ENCODE peak calls at places on chromosome 7, in eight cellular contexts. M is left cardiac atrium; P is astrocyte of the spinal cord; O is H9; J is chondrocyte; X is activated T-helper 1 cell treated with anti-CD3 and anti-CD28 coated beads, Interleukin-12 subunit alpha, Interleukin-12 subunit beta, Interleukin-2, Interleukin-4 antibody, amounts not matched to agents 30 ng/mL and 10 ng/mL and 1 ng/mL, durations not matched to agents 14 hours and 24 hours and 36 hours; A is hypothalamus; D is iPS-NIHi11. K is an unnamed sample.
A peak's percentile ranks its signal among the peaks of the same experiment; 100 is the strongest.

GRCh38 chr7:129122751-129123516 is 21.6 kb upstream of the TSPAN33 start:
- DNase-seq in J (no peak), X (peak; percentile 14), O (no peak), P (no peak), M (no peak), D (no peak), A (peak; percentile 4), K (no peak)

GRCh38 chr7:149013876-149014275 is 14.4 kb downstream of the PDIA4 start:
- DNase-seq in A (no peak), P (no peak), D (no peak), J (no peak), M (no peak), O (no peak), X (no peak), K (no peak)

GRCh38 chr7:47830015-47830414 is 118.3 kb downstream of the PKD1L1 start:
- DNase-seq in J (no peak), M (no peak), X (no peak), O (no peak), A (no peak), P (no peak), D (no peak), K (no peak)

GRCh38 chr7:44287488-44288380 is 37.7 kb downstream of the CAMK2B start:
- DNase-seq in O (peak; percentile 24), J (peak; percentile 68), M (peak; percentile 7), D (no peak), A (no peak), X (no peak), P (no peak), K (peak; percentile 26)

GRCh38 chr7:82506702-82507101 is 63.1 kb upstream of the CACNA2D1 start:
- DNase-seq in X (no peak), D (no peak), J (no peak), A (no peak), P (no peak), O (peak; percentile 33), M (peak; percentile 56), K (peak; percentile 72)

GRCh38 chr7:6256709-6257535 is 15.5 kb downstream of the CYTH3 start:
- DNase-seq in X (no peak), J (no peak), D (no peak), O (no peak), P (peak; percentile 83), M (peak; percentile 63), A (no peak), K (no peak)

GRCh38 chr7:132207211-132207610 is 369.1 kb downstream of the PLXNA4 start:
- DNase-seq in X (no peak), M (peak; percentile 41), A (no peak), J (no peak), O (no peak), P (no peak), D (no peak), K (no peak)

GRCh38 chr7:115827305-115828045 is 203.1 kb downstream of the TFEC start:
- DNase-seq in P (no peak), D (no peak), A (no peak), J (no peak), O (no peak), X (no peak), M (no peak), K (no peak)

GRCh38 chr7:101377189-101377736 is 14.6 kb downstream of the COL26A1 start:
- DNase-seq in J (no peak), D (no peak), A (no peak), M (no peak), P (no peak), O (no peak), X (no peak), K (no peak)

GRCh38 chr7:100044719-100045118 is 4.9 kb upstream of the ZSCAN21 start:
- DNase-seq in J (no peak), P (no peak), D (peak; percentile 26), X (no peak), M (no peak), O (no peak), A (no peak), K (no peak)

GRCh38 chr7:128310499-128310898 is 33.2 kb downstream of the RBM28 start:
- DNase-seq in A (no peak), P (no peak), O (no peak), X (no peak), M (no peak), J (no peak), D (no peak), K (no peak)

GRCh38 chr7:157652161-157652953 is 315.6 kb downstream of the DNAJB6 start:
- DNase-seq in P (no peak), O (no peak), M (no peak), X (no peak), D (no peak), J (peak; percentile 84), A (no peak), K (no peak)

GRCh38 chr7:122974229-122974628 is 21.3 kb downstream of the TAS2R16 start:
- DNase-seq in D (no peak), A (no peak), P (no peak), J (no peak), O (peak; percentile 35), M (no peak), X (no peak), K (no peak)

GRCh38 chr7:134454277-134454676 is 4.6 kb downstream of the AKR1B1 start:
- DNase-seq in P (no peak), X (no peak), M (no peak), A (no peak), D (no peak), J (no peak), O (no peak), K (no peak)

GRCh38 chr7:6628045-6628444 is 9.1 kb upstream of the ZNF316 start:
- DNase-seq in J (no peak), A (no peak), D (no peak), M (no peak), X (no peak), O (no peak), P (no peak), K (no peak)

GRCh38 chr7:44486693-44487092 is 3.8 kb downstream of the NUDCD3 start:
- DNase-seq in O (no peak), M (no peak), A (no peak), J (no peak), P (no peak), D (no peak), X (no peak), K (no peak)

K was measured in dorsolateral prefrontal cortex.